ENCODE peak calls at places on chromosomes 16 and 17, in seven cellular contexts. H is NT2/D1; X is CD8-positive, alpha-beta T cell; D is Caco-2; C is adipocyte; E is heart left ventricle; A is H1. J is an unnamed sample.
A peak's percentile ranks its signal among the peaks of the same experiment; 100 is the strongest.

GRCh38 chr17:8606415-8606814 is 24.1 kb downstream of the MYH10 start:
- DNase-seq in H (no peak), X (no peak), D (no peak), C (peak; percentile 16), E (no peak), A (no peak), J (no peak)

GRCh38 chr16:84597518-84598390 is 20.1 kb downstream of the COTL1 start:
- DNase-seq in H (no peak), X (no peak), D (no peak), C (no peak), E (no peak), A (no peak), J (no peak)

GRCh38 chr17:58583486-58583885 is 69.0 kb upstream of the MTMR4 start:
- DNase-seq in H (no peak), X (no peak), D (no peak), C (no peak), E (no peak), A (no peak), J (no peak)

GRCh38 chr17:77203846-77204245 is 63.1 kb downstream of the SEC14L1 start:
- DNase-seq in H (no peak), X (no peak), D (no peak), C (no peak), E (no peak), A (no peak), J (no peak)

GRCh38 chr17:78548725-78549124 is 28.5 kb downstream of the DNAH17 start:
- DNase-seq in H (no peak), X (no peak), D (no peak), C (no peak), E (peak; percentile 30), A (no peak), J (no peak)

GRCh38 chr16:71746442-71747046 is 22.0 kb upstream of the PHLPP2 start:
- DNase-seq in H (peak; percentile 11), X (no peak), D (peak; percentile 54), C (peak; percentile 71), E (no peak), A (no peak), J (no peak)

GRCh38 chr17:13957636-13958035 is 111.7 kb upstream of the COX10 start:
- DNase-seq in H (no peak), X (no peak), D (no peak), C (peak; percentile 58), E (no peak), A (no peak), J (no peak)

GRCh38 chr16:27768651-27769270 is 218.8 kb downstream of the KATNIP start:
- DNase-seq in H (no peak), X (no peak), D (no peak), C (no peak), E (no peak), A (no peak), J (no peak)

GRCh38 chr16:67209565-67209964 is 10.6 kb downstream of the ELMO3 start:
- DNase-seq in H (no peak), X (no peak), D (no peak), C (no peak), E (no peak), A (no peak), J (no peak)

GRCh38 chr17:38510424-38511125 is 82.3 kb downstream of the ARHGAP23 start:
- DNase-seq in H (no peak), X (no peak), D (peak; percentile 86), C (peak; percentile 66), E (peak; percentile 66), A (peak; percentile 82), J (no peak)

GRCh38 chr17:9291912-9292562 is 270.7 kb downstream of the NTN1 start:
- DNase-seq in H (no peak), X (peak; percentile 1), D (peak; percentile 33), C (peak; percentile 13), E (peak; percentile 66), A (peak; percentile 66), J (no peak)

GRCh38 chr16:16182918-16183317 is 40.4 kb downstream of the ABCC6 start:
- DNase-seq in H (no peak), X (no peak), D (no peak), C (no peak), E (peak; percentile 8), A (no peak), J (no peak)

DNA sequence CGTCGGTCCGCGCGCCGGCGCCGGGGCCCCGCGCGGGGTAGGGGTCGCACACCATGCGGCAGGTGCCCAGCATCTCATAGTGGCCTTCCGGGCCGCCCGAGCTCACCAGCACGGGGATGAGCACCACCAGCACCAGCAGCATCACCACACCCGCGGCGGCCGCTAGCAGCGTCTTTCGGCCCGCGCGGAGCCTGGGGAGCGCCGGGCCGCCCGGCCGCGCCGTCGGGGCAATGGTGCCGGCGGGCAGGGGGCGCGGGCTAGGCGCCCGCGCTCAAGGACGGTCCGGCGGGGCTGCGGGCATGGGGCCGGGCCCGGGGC is 237 bp downstream of the C1QL1 start:
- DNase-seq in H (no peak), X (no peak), D (no peak), C (no peak), E (no peak), A (no peak), J (no peak)
- H3K4me3 ChIP-seq in H (peak overlapping the region; percentile 38), X (no peak overlapping the region), D (peak overlapping the region; percentile 33), C (no peak overlapping the region), E (no peak overlapping the region), A (peak overlapping the region; percentile 42), J (no peak overlapping the region)

GRCh38 chr16:53476867-53477266 is 26.1 kb downstream of the AKTIP start:
- DNase-seq in H (no peak), X (no peak), D (no peak), C (no peak), E (no peak), A (no peak), J (no peak)
- H3K4me3 ChIP-seq in H (no peak overlapping the region), X (no peak overlapping the region), D (no peak overlapping the region), C (no peak overlapping the region), E (no peak overlapping the region), A (no peak overlapping the region), J (no peak overlapping the region)

DNA sequence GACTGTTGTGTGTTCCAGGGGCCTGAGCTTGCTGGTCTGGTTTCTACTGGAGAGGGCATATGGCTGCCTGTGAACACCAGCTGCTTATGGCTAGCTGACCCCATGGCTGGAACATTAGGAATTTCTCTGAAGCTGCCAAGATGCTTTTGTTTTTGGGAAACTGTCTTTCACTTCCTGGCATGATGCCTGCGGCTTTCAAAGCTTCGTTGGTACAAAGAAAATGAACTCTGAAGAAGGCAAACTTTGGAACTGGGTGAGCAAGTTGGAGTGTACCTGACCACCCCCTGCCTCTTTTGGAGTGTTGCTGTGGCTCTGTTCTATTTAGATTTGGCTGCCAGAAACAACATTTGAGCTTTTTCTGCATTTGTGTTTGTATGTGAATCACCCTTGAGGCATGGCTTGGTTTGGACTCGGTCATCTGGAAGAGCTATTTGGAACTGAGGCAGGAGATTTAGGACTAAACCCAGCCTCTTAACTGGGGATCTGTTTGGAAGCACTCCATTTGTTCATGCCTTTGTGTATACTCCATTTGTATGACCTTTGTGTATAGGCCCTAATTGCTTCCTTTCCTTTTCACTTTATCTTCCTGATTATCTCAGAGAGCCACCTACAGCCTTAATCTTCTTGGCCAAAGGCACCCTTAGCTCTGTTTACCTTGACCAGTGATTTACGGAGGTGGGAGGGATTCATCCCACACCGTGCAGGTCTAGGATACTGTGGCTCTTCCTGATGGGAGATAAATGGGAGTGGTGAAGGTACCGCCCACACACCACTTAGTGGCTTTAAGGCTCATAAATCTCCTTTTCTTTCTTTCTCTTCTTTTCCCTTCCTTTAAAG is 7.2 kb upstream of the CPHXL start:
- DNase-seq in H (no peak), X (no peak), D (peak; percentile 57), C (peak; percentile 76), E (no peak), A (no peak), J (no peak)
- H3K4me3 ChIP-seq in H (no peak overlapping the region), X (no peak overlapping the region), D (no peak overlapping the region), C (peak overlapping the region; percentile 73), E (no peak overlapping the region), A (no peak overlapping the region), J (no peak overlapping the region)

GRCh38 chr17:75486151-75486550 is 29.2 kb downstream of the CASKIN2 start:
- DNase-seq in H (no peak), X (no peak), D (no peak), C (no peak), E (peak; percentile 28), A (no peak), J (no peak)

GRCh38 chr17:75488693-75489510 is 26.4 kb downstream of the CASKIN2 start:
- DNase-seq in H (no peak), X (no peak), D (no peak), C (no peak), E (peak; percentile 42), A (no peak), J (no peak)

GRCh38 chr17:75485688-75486087 is 29.3 kb downstream of the TMEM94 start:
- DNase-seq in H (no peak), X (no peak), D (no peak), C (no peak), E (no peak), A (no peak), J (no peak)

GRCh38 chr17:75486951-75487350 is 28.4 kb downstream of the CASKIN2 start:
- DNase-seq in H (no peak), X (no peak), D (no peak), C (no peak), E (peak; percentile 30), A (no peak), J (no peak)

GRCh38 chr17:75487351-75488070 is 27.8 kb downstream of the CASKIN2 start:
- DNase-seq in H (no peak), X (no peak), D (no peak), C (no peak), E (peak; percentile 74), A (no peak), J (no peak)
- H3K4me3 ChIP-seq in H (no peak overlapping the region), X (peak overlapping the region; percentile 38), D (no peak overlapping the region), C (no peak overlapping the region), E (no peak overlapping the region), A (no peak overlapping the region), J (no peak overlapping the region)

DNA sequence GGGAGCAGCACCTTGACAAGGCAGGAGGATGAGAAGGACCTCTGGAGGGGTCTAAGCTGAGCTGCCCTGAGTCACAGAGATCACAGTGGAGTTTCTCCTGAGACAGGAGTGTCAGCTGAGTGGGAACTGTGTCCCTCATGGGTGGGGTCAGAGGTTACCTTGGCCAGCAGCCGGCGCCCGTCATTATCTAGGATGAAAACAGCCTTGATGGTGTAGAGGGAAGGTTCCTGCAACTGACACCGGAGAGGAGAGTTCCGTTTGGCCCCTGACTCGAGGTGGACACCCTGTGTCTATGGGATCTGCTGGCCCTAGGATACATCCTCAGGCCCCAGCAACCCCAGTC is 933 bp downstream of the COPZ2 start:
- DNase-seq in H (no peak), X (no peak), D (no peak), C (no peak), E (peak; percentile 28), A (no peak), J (no peak)
- H3K4me3 ChIP-seq in H (no peak overlapping the region), X (no peak overlapping the region), D (no peak overlapping the region), C (peak overlapping the region; percentile 89), E (peak overlapping the region; percentile 67), A (peak overlapping the region; percentile 36), J (no peak overlapping the region)